ENCODE peak calls at places on chromosomes 7 and 10, in four cellular contexts. S is thoracic aorta, L is colonic mucosa, X is fibroblast of lung. B is an unnamed sample.

GRCh38 chr10:93468532-93469213 is 13.5 kb downstream of the MYOF start:
- DNase-seq in S (no peak), L (no peak), X (peak; percentile 96), B (no peak)

GRCh38 chr10:125823663-125824251 is 411 bp downstream of the BCCIP start:
- DNase-seq in S (no peak), L (peak; percentile 25), X (no peak), B (no peak)

GRCh38 chr7:64469673-64470072 is 93.2 kb downstream of the ZNF680 start:
- DNase-seq in S (no peak), L (no peak), X (no peak), B (no peak)

GRCh38 chr7:104852386-104852785 is 161.6 kb upstream of the KMT2E start:
- DNase-seq in S (no peak), L (no peak), X (no peak), B (no peak)

GRCh38 chr7:129864042-129864441 is 88.7 kb downstream of the UBE2H start:
- DNase-seq in S (peak; percentile 41), L (no peak), X (peak; percentile 81), B (peak; percentile 54)

GRCh38 chr10:18261660-18262292 is 121.6 kb downstream of the CACNB2 start:
- DNase-seq in S (no peak), L (no peak), X (no peak), B (no peak)

GRCh38 chr7:64872809-64873500 is 30.1 kb upstream of the ZNF273 start:
- DNase-seq in S (no peak), L (peak; percentile 8), X (no peak), B (no peak)

GRCh38 chr10:82308641-82309040 is 433.6 kb downstream of the NRG3 start:
- DNase-seq in S (no peak), L (no peak), X (no peak), B (no peak)

GRCh38 chr10:54402576-54402975 is 398.5 kb downstream of the PCDH15 start:
- DNase-seq in S (no peak), L (no peak), X (peak; percentile 9), B (no peak)

GRCh38 chr10:3054816-3055202 is 12.5 kb upstream of the PFKP start:
- DNase-seq in S (no peak), L (no peak), X (no peak), B (no peak)
- H3K27ac ChIP-seq in S (no peak overlapping the region), L (no peak overlapping the region), X (no peak overlapping the region), B (peak overlapping the region; percentile 7)

DNA sequence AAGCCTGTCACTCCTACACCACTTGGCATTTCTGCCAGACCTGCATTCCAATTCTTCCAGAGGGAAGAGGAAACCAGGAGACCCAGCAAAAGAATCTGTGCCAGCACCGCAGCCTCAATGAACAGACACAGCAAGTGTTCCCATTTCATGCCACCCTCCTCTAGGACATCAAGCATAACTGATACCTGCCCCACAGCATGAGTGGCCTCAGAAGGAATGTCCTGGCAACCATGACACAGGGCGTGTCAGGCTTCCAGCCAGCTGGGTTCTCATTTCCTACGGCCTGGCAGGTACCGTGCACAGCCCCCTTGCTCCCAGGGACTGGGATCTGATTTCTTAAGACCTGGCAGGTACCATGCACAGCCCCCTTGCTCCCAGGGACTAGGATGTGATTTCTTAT is 7.8 kb downstream of the MAD1L1 start:
- DNase-seq in S (no peak), L (no peak), X (no peak), B (peak; percentile 96)
- H3K36me3 ChIP-seq in S (peaks cover 28% of the 10 kb centered on the region), L (no peaks in the 10 kb centered on the region), X (peaks cover 17% of the 10 kb centered on the region), B (peaks cover 5% of the 10 kb centered on the region)

GRCh38 chr10:97037365-97038361 is 148.1 kb downstream of the SLIT1 start:
- DNase-seq in S (peak; percentile 57), L (peak; percentile 89), X (peak; percentile 64), B (peak; percentile 76)
- H3K4me3 ChIP-seq in S (peak overlapping the region; percentile 73), L (peak overlapping the region; percentile 37), X (peak overlapping the region; percentile 51), B (peak overlapping the region; percentile 4)

GRCh38 chr7:107582906-107583305 is 2.9 kb downstream of the BCAP29 start:
- DNase-seq in S (no peak), L (no peak), X (no peak), B (no peak)

GRCh38 chr7:107580716-107581383 is 804 bp downstream of the BCAP29 start:
- DNase-seq in S (no peak), L (no peak), X (no peak), B (no peak)

GRCh38 chr7:107579546-107579880 is 533 bp upstream of the BCAP29 start:
- DNase-seq in S (no peak), L (no peak), X (no peak), B (no peak)

GRCh38 chr7:107581387-107582013 is 1.5 kb downstream of the BCAP29 start:
- DNase-seq in S (no peak), L (no peak), X (no peak), B (no peak)

DNA sequence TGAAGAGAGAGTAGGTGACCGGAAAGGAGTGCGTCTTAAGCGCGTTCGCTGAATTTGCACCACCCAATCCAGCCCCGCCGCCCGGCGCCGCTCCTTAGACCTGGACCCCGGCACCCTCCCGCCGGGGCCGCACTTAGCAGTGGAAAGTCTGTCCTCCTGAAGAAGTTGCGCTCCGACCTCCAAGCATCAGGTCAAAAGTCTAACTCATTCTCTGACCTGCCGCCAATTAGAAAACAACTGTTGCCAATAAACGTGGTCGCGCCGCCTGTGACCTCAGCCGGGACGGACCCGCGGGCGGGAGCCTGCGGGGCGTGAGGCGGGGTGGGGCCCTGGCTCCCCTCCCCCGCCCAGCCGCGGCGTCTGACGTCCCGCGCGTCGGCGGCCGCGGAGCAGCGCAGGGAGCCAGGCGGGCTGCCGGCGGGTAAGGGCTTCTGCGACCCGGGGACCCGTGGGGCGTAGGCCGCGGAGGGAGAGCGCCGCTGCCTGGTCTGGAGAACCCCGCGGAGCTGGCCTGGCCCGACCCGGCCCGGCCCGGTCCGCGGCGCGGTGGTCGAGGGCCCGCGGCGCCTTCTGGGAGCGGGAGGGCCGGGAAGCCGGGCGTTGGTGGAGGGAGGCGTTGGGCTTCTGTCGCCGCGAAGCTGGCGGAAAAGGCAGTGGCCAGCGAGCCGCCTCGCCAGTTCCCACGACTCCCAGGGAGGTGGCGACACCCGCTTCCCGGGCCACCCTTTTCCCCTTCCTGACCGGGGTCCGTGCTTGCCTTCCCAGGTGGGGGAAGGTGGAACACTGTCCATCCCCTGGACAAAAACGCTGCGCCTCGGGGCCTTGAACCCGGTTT is at the start of gene BCAP29:
- DNase-seq in S (no peak), L (peak; percentile 77), X (peak; percentile 61), B (peak; percentile 79)
- H3K27ac ChIP-seq in S (peak within 1 kb of the TSS; percentile 94), L (peak within 1 kb of the TSS; percentile 90), X (peak within 1 kb of the TSS; percentile 88), B (peak within 1 kb of the TSS; percentile 97)